ENCODE peak calls at places on chromosomes 2 and 18, in five cellular contexts. U is astrocyte of the spinal cord, S is GM06990, D is choroid plexus epithelial cell, J is cardiac muscle cell. A is an unnamed sample.

GRCh38 chr2:222703866-222704265 is 32.4 kb downstream of the MOGAT1 start:
- DNase-seq in J (peak; percentile 5), D (peak; percentile 27), U (peak; percentile 33), S (no peak), A (no peak)

GRCh38 chr2:203998195-203998804 is 61.7 kb downstream of the ICOS start:
- DNase-seq in U (peak; percentile 64), J (peak; percentile 47), S (no peak), D (peak; percentile 60), A (no peak)

GRCh38 chr2:126729896-126730295 is 73.9 kb downstream of the GYPC start:
- DNase-seq in S (no peak), J (no peak), D (no peak), U (no peak), A (no peak)

GRCh38 chr2:25711641-25712369 is 38.4 kb upstream of the DTNB start:
- DNase-seq in S (no peak), D (no peak), J (no peak), U (no peak), A (no peak)

GRCh38 chr2:24434576-24434975 is 56.5 kb upstream of the NCOA1 start:
- DNase-seq in D (no peak), U (no peak), J (no peak), S (no peak), A (no peak)

GRCh38 chr2:50438293-50438692 is 593.6 kb downstream of the NRXN1 start:
- DNase-seq in U (no peak), D (no peak), J (no peak), S (no peak), A (no peak)

GRCh38 chr2:73938761-73939352 is 12.2 kb downstream of the DGUOK start:
- DNase-seq in S (no peak), D (peak; percentile 73), J (peak; percentile 49), U (peak; percentile 83), A (no peak)

GRCh38 chr2:151999058-151999457 is 99.8 kb downstream of the CACNB4 start:
- DNase-seq in U (peak; percentile 14), S (no peak), D (peak; percentile 63), J (peak; percentile 55), A (peak; percentile 72)

GRCh38 chr2:158191569-158191968 is 89.9 kb downstream of the UPP2 start:
- DNase-seq in J (no peak), U (no peak), D (peak; percentile 55), S (peak; percentile 12), A (no peak)

GRCh38 chr2:215136669-215137328 is 1.6 kb downstream of the ABCA12 start:
- DNase-seq in D (peak; percentile 27), S (peak; percentile 31), U (peak; percentile 19), J (peak; percentile 52), A (no peak)

GRCh38 chr2:151713291-151713903 is 20.9 kb downstream of the NEB start:
- DNase-seq in S (peak; percentile 7), J (no peak), U (no peak), D (no peak), A (peak; percentile 24)

GRCh38 chr2:61910603-61911002 is 5.1 kb downstream of the COMMD1 start:
- DNase-seq in D (peak; percentile 30), J (no peak), U (no peak), S (no peak), A (no peak)

GRCh38 chr2:26697425-26697824 is 4.9 kb downstream of the KCNK3 start:
- DNase-seq in J (no peak), S (no peak), U (no peak), D (no peak), A (no peak)

GRCh38 chr2:117470311-117471095 is 344.0 kb upstream of the DDX18 start:
- DNase-seq in J (no peak), U (no peak), S (no peak), D (no peak), A (peak; percentile 10)

GRCh38 chr2:47069628-47070154 is 85.4 kb downstream of the STPG4 start:
- DNase-seq in U (peak; percentile 59), J (peak; percentile 78), S (no peak), D (no peak), A (no peak)

GRCh38 chr2:80638759-80639158 is 334.2 kb upstream of the LRRTM1 start:
- DNase-seq in J (no peak), S (no peak), U (no peak), D (no peak), A (no peak)

GRCh38 chr2:158115202-158115783 is 13.6 kb downstream of the UPP2 start:
- DNase-seq in D (no peak), U (no peak), J (no peak), S (no peak), A (no peak)

GRCh38 chr18:59067873-59068272 is 71.8 kb upstream of the SEC11C start:
- DNase-seq in U (peak; percentile 19), S (no peak), J (peak; percentile 54), D (peak; percentile 55), A (no peak)
- TF ChIP-seq CTCF in U (peak; percentile 50), S (peak; percentile 49), J (peak; percentile 65), D (peak; percentile 71), A (peak; percentile 25)

GRCh38 chr2:8436585-8436984 is 245.3 kb upstream of the ID2 start:
- DNase-seq in D (no peak), U (no peak), S (no peak), J (no peak), A (no peak)

GRCh38 chr2:8438476-8438875 is 243.4 kb upstream of the ID2 start:
- DNase-seq in D (no peak), U (no peak), J (no peak), S (no peak), A (no peak)

GRCh38 chr2:8437949-8438400 is 243.9 kb upstream of the ID2 start:
- DNase-seq in D (no peak), J (no peak), S (no peak), U (no peak), A (no peak)

GRCh38 chr2:8438996-8439395 is 242.9 kb upstream of the ID2 start:
- DNase-seq in S (no peak), J (no peak), U (no peak), D (no peak), A (no peak)

GRCh38 chr2:8437228-8437948 is 244.5 kb upstream of the ID2 start:
- DNase-seq in S (no peak), U (no peak), D (no peak), J (no peak), A (no peak)
- TF ChIP-seq CTCF in S (no peak), U (no peak), D (no peak), J (no peak), A (no peak)

GRCh38 chr2:36698978-36699377 is 2.5 kb downstream of the VIT start:
- DNase-seq in U (no peak), S (no peak), J (peak; percentile 57), D (peak; percentile 26), A (no peak)

GRCh38 chr2:36697424-36698066 is 1.0 kb downstream of the VIT start:
- DNase-seq in U (no peak), D (peak; percentile 41), S (no peak), J (no peak), A (no peak)

GRCh38 chr2:36696533-36696932 is at the start of gene VIT:
- DNase-seq in S (no peak), J (peak; percentile 46), U (no peak), D (peak; percentile 62), A (no peak)

GRCh38 chr2:36693825-36694224 is 2.7 kb upstream of the VIT start:
- DNase-seq in J (no peak), U (no peak), S (no peak), D (no peak), A (no peak)

DNA sequence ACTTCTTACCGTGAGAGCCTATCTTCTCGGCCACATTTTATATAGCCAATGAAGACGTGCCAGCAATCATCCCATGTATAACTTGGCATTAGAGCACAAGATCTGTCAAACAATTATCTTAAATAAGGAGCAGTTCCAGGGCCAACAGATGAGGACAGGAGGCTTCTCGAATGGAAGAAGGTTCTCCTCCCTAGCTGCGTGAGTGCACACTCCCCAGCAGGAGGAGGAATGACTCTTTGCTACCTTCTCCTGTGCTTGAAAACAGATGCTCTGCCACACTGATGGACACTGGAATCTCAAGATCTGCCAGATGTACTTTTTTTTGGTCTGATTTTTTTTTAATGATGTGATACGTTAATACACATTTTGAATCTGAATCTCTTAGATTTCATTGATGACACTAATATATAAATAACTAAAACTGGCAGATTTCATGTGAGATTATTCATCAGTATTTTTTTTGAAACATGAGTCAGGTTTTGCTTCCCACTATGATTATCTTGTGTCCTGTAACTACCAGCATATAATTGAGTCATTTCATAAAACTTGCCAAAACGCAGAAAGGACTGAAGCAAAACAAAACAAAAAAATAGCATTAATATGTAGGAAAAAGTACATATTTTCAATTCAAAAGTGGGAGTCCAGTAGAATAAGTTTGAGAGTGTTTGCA is 626 bp upstream of the VIT start:
- DNase-seq in J (peak; percentile 47), U (peak; percentile 56), D (peak; percentile 74), S (no peak), A (no peak)
- TF ChIP-seq CTCF in J (peak; percentile 44), U (peak; percentile 24), D (peak; percentile 74), S (no peak), A (no peak)

GRCh38 chr18:12283256-12283655 is 24.8 kb upstream of the TUBB6 start:
- DNase-seq in D (peak; percentile 61), U (peak; percentile 38), J (peak; percentile 33), S (no peak), A (no peak)
- TF ChIP-seq CTCF in D (peak; percentile 57), U (peak; percentile 43), J (peak; percentile 38), S (no peak), A (peak; percentile 6)

GRCh38 chr2:205563646-205564045 is 118.7 kb upstream of the NRP2 start:
- DNase-seq in U (no peak), D (peak; percentile 14), J (peak; percentile 22), S (no peak), A (peak; percentile 18)
- TF ChIP-seq CTCF in U (peak; percentile 44), D (peak; percentile 44), J (peak; percentile 39), S (peak; percentile 61), A (peak; percentile 14)

GRCh38 chr18:69718912-69719547 is 228.6 kb downstream of the CD226 start:
- DNase-seq in J (no peak), U (no peak), D (no peak), S (no peak), A (no peak)

GRCh38 chr18:69720422-69720821 is 227.3 kb downstream of the CD226 start:
- DNase-seq in D (no peak), S (no peak), U (no peak), J (no peak), A (no peak)

GRCh38 chr18:69725855-69726508 is 221.7 kb downstream of the CD226 start:
- DNase-seq in J (no peak), S (no peak), D (no peak), U (no peak), A (no peak)

GRCh38 chr18:69725009-69725408 is 222.7 kb downstream of the CD226 start:
- DNase-seq in U (no peak), D (no peak), S (no peak), J (peak; percentile 6), A (no peak)

GRCh38 chr18:69723434-69723833 is 224.2 kb downstream of the CD226 start:
- DNase-seq in J (no peak), S (no peak), D (no peak), U (no peak), A (no peak)
- TF ChIP-seq CTCF in J (no peak), S (no peak), D (no peak), U (no peak), A (no peak)

A was measured in GM13976.